ENCODE peak calls at places on chromosome 6, in four cellular contexts. One of them, this sample, is unnamed.

GRCh38 chr6:21143651-21144050 is 449.9 kb upstream of the SOX4 start:
- DNase-seq in K562: no peak
- DNase-seq in GM12878: no peak
- DNase-seq in HEK293T: no peak
- DNase-seq in this sample: no peak

GRCh38 chr6:8131265-8131897 is 29.0 kb upstream of the EEF1E1 start:
- DNase-seq in K562: peak; percentile 58
- DNase-seq in HEK293T: peak; percentile 71
- DNase-seq in GM12878: no peak
- DNase-seq in this sample: peak; percentile 77

GRCh38 chr6:169866668-169867521 is 115.5 kb downstream of the ERMARD start:
- DNase-seq in K562: no peak
- DNase-seq in HEK293T: no peak
- DNase-seq in GM12878: no peak
- DNase-seq in this sample: no peak

GRCh38 chr6:163285689-163286088 is 128.8 kb upstream of the QKI start:
- DNase-seq in GM12878: no peak
- DNase-seq in K562: no peak
- DNase-seq in HEK293T: no peak
- DNase-seq in this sample: no peak

GRCh38 chr6:14734416-14735340 is 511.2 kb upstream of the JARID2 start:
- DNase-seq in K562: peak; percentile 86
- DNase-seq in GM12878: peak; percentile 88
- DNase-seq in HEK293T: no peak
- DNase-seq in this sample: no peak

GRCh38 chr6:85997206-85997605 is 354.5 kb upstream of the SYNCRIP start:
- DNase-seq in GM12878: no peak
- DNase-seq in HEK293T: no peak
- DNase-seq in K562: no peak
- DNase-seq in this sample: no peak

GRCh38 chr6:137089305-137089704 is 44.5 kb upstream of the IL20RA start:
- DNase-seq in HEK293T: no peak
- DNase-seq in K562: no peak
- DNase-seq in GM12878: no peak
- DNase-seq in this sample: no peak

GRCh38 chr6:109255946-109256628 is 126.2 kb downstream of the CD164 start:
- DNase-seq in K562: no peak
- DNase-seq in HEK293T: no peak
- DNase-seq in GM12878: no peak
- DNase-seq in this sample: no peak

GRCh38 chr6:4449409-4449808 is 314.0 kb upstream of the ECI2 start:
- DNase-seq in K562: no peak
- DNase-seq in GM12878: no peak
- DNase-seq in HEK293T: no peak
- DNase-seq in this sample: no peak

GRCh38 chr6:43869091-43869710 is 99.2 kb downstream of the VEGFA start:
- DNase-seq in K562: no peak
- DNase-seq in GM12878: no peak
- DNase-seq in HEK293T: no peak
- DNase-seq in this sample: no peak

GRCh38 chr6:160667854-160668481 is 3.9 kb upstream of the LPA start:
- DNase-seq in K562: peak; percentile 69
- DNase-seq in HEK293T: peak; percentile 63
- DNase-seq in GM12878: peak; percentile 1
- DNase-seq in this sample: peak; percentile 50

GRCh38 chr6:63598001-63598250 is 25.6 kb downstream of the LOC128125822 start:
- DNase-seq in HEK293T: no peak
- DNase-seq in K562: no peak
- DNase-seq in GM12878: no peak
- DNase-seq in this sample: no peak

GRCh38 chr6:117075218-117075617 is 190.1 kb upstream of the VGLL2 start:
- DNase-seq in GM12878: no peak
- DNase-seq in K562: no peak
- DNase-seq in HEK293T: no peak
- DNase-seq in this sample: no peak

GRCh38 chr6:131103296-131103695 is 32.0 kb upstream of the AKAP7 start:
- DNase-seq in K562: no peak
- DNase-seq in HEK293T: no peak
- DNase-seq in GM12878: no peak
- DNase-seq in this sample: no peak

GRCh38 chr6:120876405-120876804 is 457.9 kb downstream of the TBC1D32 start:
- DNase-seq in HEK293T: no peak
- DNase-seq in GM12878: no peak
- DNase-seq in K562: no peak
- DNase-seq in this sample: no peak

GRCh38 chr6:53309059-53309896 is 39.5 kb downstream of the ELOVL5 start:
- DNase-seq in HEK293T: no peak
- DNase-seq in K562: peak; percentile 39
- DNase-seq in GM12878: peak; percentile 42
- DNase-seq in this sample: peak; percentile 56

GRCh38 chr6:13761361-13762036 is 49.9 kb upstream of the RANBP9 start:
- DNase-seq in GM12878: no peak
- DNase-seq in K562: no peak
- DNase-seq in HEK293T: no peak
- DNase-seq in this sample: no peak

GRCh38 chr6:83970582-83970981 is 63.0 kb upstream of the MRAP2 start:
- DNase-seq in K562: no peak
- DNase-seq in HEK293T: no peak
- DNase-seq in GM12878: no peak
- DNase-seq in this sample: no peak

GRCh38 chr6:94736231-94736630 is 841.1 kb upstream of the MANEA start:
- DNase-seq in GM12878: no peak
- DNase-seq in HEK293T: no peak
- DNase-seq in K562: no peak
- DNase-seq in this sample: no peak

GRCh38 chr6:68689910-68690309 is 54.8 kb downstream of the ADGRB3 start:
- DNase-seq in GM12878: no peak
- DNase-seq in HEK293T: peak; percentile 14
- DNase-seq in K562: peak; percentile 36
- DNase-seq in this sample: no peak

GRCh38 chr6:137271245-137272183 is 52.3 kb upstream of the IFNGR1 start:
- DNase-seq in K562: peak; percentile 39
- DNase-seq in HEK293T: peak; percentile 49
- DNase-seq in GM12878: no peak
- DNase-seq in this sample: peak; percentile 75

GRCh38 chr6:29651413-29652197 is 5.3 kb upstream of the MOG start:
- DNase-seq in K562: peak; percentile 54
- DNase-seq in GM12878: no peak
- DNase-seq in HEK293T: peak; percentile 41
- DNase-seq in this sample: peak; percentile 56

GRCh38 chr6:82410151-82410621 is 46.6 kb downstream of the TPBG start:
- DNase-seq in HEK293T: no peak
- DNase-seq in GM12878: no peak
- DNase-seq in K562: no peak
- DNase-seq in this sample: no peak

GRCh38 chr6:32070814-32071466 is 32.7 kb downstream of the CYP21A2 start:
- DNase-seq in HEK293T: no peak
- DNase-seq in K562: no peak
- DNase-seq in GM12878: no peak
- DNase-seq in this sample: no peak

GRCh38 chr6:163231356-163232014 is 183.0 kb upstream of the QKI start:
- DNase-seq in GM12878: no peak
- DNase-seq in K562: no peak
- DNase-seq in HEK293T: no peak
- DNase-seq in this sample: no peak

GRCh38 chr6:26284537-26285142 is 80.4 kb upstream of the BTN3A2 start:
- DNase-seq in HEK293T: no peak
- DNase-seq in K562: no peak
- DNase-seq in GM12878: peak; percentile 47
- DNase-seq in this sample: no peak

GRCh38 chr6:84728602-84729001 is 35.8 kb downstream of the TBX18 start:
- DNase-seq in HEK293T: peak; percentile 40
- DNase-seq in K562: peak; percentile 17
- DNase-seq in GM12878: no peak
- DNase-seq in this sample: peak; percentile 5

GRCh38 chr6:142871910-142872331 is 73.1 kb downstream of the HIVEP2 start:
- DNase-seq in HEK293T: no peak
- DNase-seq in K562: no peak
- DNase-seq in GM12878: no peak
- DNase-seq in this sample: peak; percentile 83

GRCh38 chr6:9335470-9335869 is 900.1 kb upstream of the SLC35B3 start:
- DNase-seq in GM12878: no peak
- DNase-seq in HEK293T: no peak
- DNase-seq in K562: no peak
- DNase-seq in this sample: no peak

GRCh38 chr6:34274129-34274528 is 25.3 kb upstream of the SMIM29 start:
- DNase-seq in GM12878: no peak
- DNase-seq in K562: no peak
- DNase-seq in HEK293T: no peak
- DNase-seq in this sample: peak; percentile 36

GRCh38 chr6:34276191-34276590 is 27.4 kb upstream of the SMIM29 start:
- DNase-seq in HEK293T: no peak
- DNase-seq in GM12878: no peak
- DNase-seq in K562: no peak
- DNase-seq in this sample: no peak

GRCh38 chr6:34273242-34273805 is 24.5 kb upstream of the SMIM29 start:
- DNase-seq in K562: peak; percentile 99
- DNase-seq in HEK293T: no peak
- DNase-seq in GM12878: no peak
- DNase-seq in this sample: peak; percentile 46

GRCh38 chr6:34275128-34275804 is 26.5 kb upstream of the SMIM29 start:
- DNase-seq in HEK293T: no peak
- DNase-seq in GM12878: no peak
- DNase-seq in K562: no peak
- DNase-seq in this sample: no peak

GRCh38 chr6:34272022-34272926 is 23.5 kb upstream of the SMIM29 start:
- DNase-seq in HEK293T: no peak
- DNase-seq in GM12878: no peak
- DNase-seq in K562: peak; percentile 41
- DNase-seq in this sample: peak; percentile 31
- TF ChIP-seq FOXK2 in HEK293T: no peak
- TF ChIP-seq FOXK2 in GM12878: no peak
- TF ChIP-seq FOXK2 in K562: no peak
- TF ChIP-seq FOXK2 in this sample: no peak

DNA sequence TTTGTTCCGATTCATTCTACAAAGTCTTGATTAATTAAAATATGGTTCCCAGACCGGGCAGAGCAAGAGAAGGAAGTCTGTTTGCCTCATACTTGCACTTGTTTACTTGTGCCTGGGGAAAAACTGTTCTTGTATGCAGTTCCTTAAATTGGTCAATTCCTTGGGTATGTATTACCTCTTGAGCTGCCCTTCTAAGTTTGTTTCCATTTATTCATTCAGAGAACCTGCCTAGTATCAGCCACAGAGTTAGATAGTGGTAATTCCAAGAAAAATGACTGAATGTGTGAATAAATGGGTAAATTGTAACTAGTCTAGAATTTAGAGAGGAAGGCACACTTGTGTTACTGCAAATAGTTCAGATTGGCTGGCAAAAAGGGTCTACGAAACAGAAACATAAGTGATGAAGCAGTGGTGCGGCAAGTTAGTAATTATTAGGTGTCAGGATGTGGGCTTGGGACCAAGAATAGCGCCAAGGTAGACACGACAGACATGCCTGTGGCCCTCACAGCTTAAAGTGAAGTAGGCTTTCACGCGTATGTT is 525 bp upstream of the MAK start:
- DNase-seq in GM12878: peak; percentile 85
- DNase-seq in HEK293T: no peak
- DNase-seq in K562: no peak
- DNase-seq in this sample: no peak
- TF ChIP-seq FOXK2 in GM12878: no peak
- TF ChIP-seq FOXK2 in HEK293T: no peak
- TF ChIP-seq FOXK2 in K562: peak; percentile 90
- TF ChIP-seq FOXK2 in this sample: no peak

GRCh38 chr6:91152824-91153223 is 566.0 kb upstream of the MAP3K7 start:
- DNase-seq in GM12878: no peak
- DNase-seq in HEK293T: no peak
- DNase-seq in K562: no peak
- DNase-seq in this sample: no peak

GRCh38 chr6:91155129-91155528 is 568.3 kb upstream of the MAP3K7 start:
- DNase-seq in K562: no peak
- DNase-seq in HEK293T: no peak
- DNase-seq in GM12878: no peak
- DNase-seq in this sample: no peak

GRCh38 chr6:91144161-91144560 is 557.3 kb upstream of the MAP3K7 start:
- DNase-seq in HEK293T: no peak
- DNase-seq in K562: no peak
- DNase-seq in GM12878: no peak
- DNase-seq in this sample: no peak

GRCh38 chr6:91149246-91149645 is 562.4 kb upstream of the MAP3K7 start:
- DNase-seq in K562: no peak
- DNase-seq in GM12878: no peak
- DNase-seq in HEK293T: no peak
- DNase-seq in this sample: no peak

DNA sequence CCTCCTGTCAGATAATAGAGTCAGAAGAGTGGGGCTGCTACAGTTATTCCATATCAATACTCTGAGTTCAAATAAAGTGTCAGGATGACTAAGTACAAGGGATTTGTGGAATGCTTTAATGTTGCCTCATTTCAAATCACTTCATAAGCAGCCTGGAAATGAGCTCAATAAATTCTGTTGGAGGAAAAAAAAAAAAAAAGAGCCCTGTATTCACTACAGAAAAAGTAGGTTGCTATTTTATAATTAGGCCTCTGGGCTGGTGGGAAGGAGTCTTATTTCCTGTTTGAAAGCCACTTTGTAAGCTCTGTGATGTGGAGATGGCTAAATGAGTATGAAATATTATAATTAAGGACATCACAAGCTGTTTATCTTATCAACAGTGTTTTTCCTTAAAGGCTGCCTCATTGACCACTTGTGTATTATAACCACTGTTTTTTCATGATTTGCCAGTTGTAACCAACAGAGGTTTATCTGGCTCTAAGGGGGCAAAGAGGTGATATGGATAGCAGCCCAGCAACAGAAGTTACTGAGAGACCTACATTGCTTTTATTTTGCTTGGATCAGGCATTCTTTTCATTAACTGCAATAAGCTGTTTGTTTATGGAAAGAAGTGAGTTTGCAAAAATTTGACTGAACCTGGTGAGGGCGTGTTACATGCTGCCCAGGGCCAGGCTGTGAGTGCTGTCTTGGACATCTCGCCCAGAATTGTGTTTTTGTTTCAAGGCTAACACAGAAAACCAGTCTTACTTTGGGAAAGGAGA is 563.2 kb upstream of the MAP3K7 start:
- DNase-seq in GM12878: no peak
- DNase-seq in K562: no peak
- DNase-seq in HEK293T: no peak
- DNase-seq in this sample: no peak
- TF ChIP-seq FOXK2 in GM12878: no peak
- TF ChIP-seq FOXK2 in K562: no peak
- TF ChIP-seq FOXK2 in HEK293T: no peak
- TF ChIP-seq FOXK2 in this sample: no peak

DNA sequence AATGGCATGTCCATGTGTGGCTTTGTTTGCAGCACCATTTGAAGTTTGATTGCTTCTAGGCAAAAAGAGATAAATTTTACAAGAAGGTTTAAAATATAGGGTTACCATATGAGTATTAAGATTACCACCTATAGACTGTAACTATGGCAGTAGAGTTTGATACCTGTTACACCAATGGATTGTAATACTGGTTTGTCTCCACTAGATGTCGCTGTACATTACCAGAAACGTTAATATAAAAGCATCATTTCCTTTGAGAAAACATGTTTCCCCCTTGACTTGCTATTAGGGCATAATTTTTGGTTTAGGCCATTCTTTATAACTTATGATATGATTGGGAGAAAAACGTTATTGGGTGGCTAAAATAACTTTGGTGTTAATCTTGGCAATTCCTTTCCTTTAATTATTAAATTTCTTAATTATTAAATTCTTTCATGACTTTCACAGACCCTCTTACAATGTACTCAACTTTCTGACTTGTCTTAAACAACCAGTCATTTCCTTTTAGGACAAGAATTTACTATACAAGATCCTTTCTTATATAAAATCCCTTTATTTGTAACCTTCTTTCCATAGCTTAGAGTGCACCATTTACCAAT is 42.8 kb downstream of the HLA-DPB1 start:
- DNase-seq in HEK293T: peak; percentile 34
- DNase-seq in K562: peak; percentile 56
- DNase-seq in GM12878: no peak
- DNase-seq in this sample: peak; percentile 66
- TF ChIP-seq FOXK2 in HEK293T: no peak
- TF ChIP-seq FOXK2 in K562: no peak
- TF ChIP-seq FOXK2 in GM12878: no peak
- TF ChIP-seq FOXK2 in this sample: no peak

This sample was measured in HepG2.